ENCODE peak calls at places on chromosomes 13 and 19, in five cellular contexts. S is coronary artery, L is cardiac fibroblast, M is astrocyte of the spinal cord, Z is adrenal gland. U is an unnamed sample.
A peak's percentile ranks its signal among the peaks of the same experiment; 100 is the strongest.

GRCh38 chr13:44303681-44304432 is 69.8 kb upstream of the SERP2 start:
- DNase-seq in S (peak; percentile 87), L (no peak), M (no peak), Z (peak; percentile 36), U (no peak)

GRCh38 chr19:29651622-29652394 is 13.5 kb upstream of the PLEKHF1 start:
- DNase-seq in S (no peak), L (no peak), M (no peak), Z (no peak), U (no peak)

GRCh38 chr19:19185853-19186728 is 5.9 kb downstream of the BORCS8 start:
- DNase-seq in S (no peak), L (peak; percentile 59), M (no peak), Z (peak; percentile 40), U (no peak)

GRCh38 chr19:31372245-31372781 is 23.1 kb upstream of the TSHZ3 start:
- DNase-seq in S (no peak), L (no peak), M (no peak), Z (no peak), U (no peak)

GRCh38 chr19:48421548-48421947 is 24.2 kb upstream of the GRWD1 start:
- DNase-seq in S (no peak), L (no peak), M (no peak), Z (no peak), U (no peak)

GRCh38 chr19:6250024-6250605 is 29.7 kb downstream of the MLLT1 start:
- DNase-seq in S (no peak), L (peak; percentile 43), M (peak; percentile 77), Z (no peak), U (no peak)

GRCh38 chr19:5343848-5344247 is 3.2 kb upstream of the PTPRS start:
- DNase-seq in S (no peak), L (peak; percentile 40), M (peak; percentile 26), Z (no peak), U (no peak)

GRCh38 chr13:113291129-113291528 is 5.9 kb upstream of the LAMP1 start:
- DNase-seq in S (no peak), L (no peak), M (no peak), Z (no peak), U (no peak)

GRCh38 chr13:48636550-48636949 is 17.2 kb upstream of the CYSLTR2 start:
- DNase-seq in S (no peak), L (peak; percentile 88), M (peak; percentile 70), Z (no peak), U (no peak)

GRCh38 chr13:106570354-106570822 is 2.5 kb upstream of the ARGLU1 start:
- DNase-seq in S (peak; percentile 74), L (peak; percentile 78), M (no peak), Z (peak; percentile 92), U (no peak)

GRCh38 chr19:40598121-40598917 is 2.9 kb upstream of the LTBP4 start:
- DNase-seq in S (peak; percentile 92), L (peak; percentile 87), M (peak; percentile 90), Z (peak; percentile 83), U (no peak)

GRCh38 chr13:79456656-79457365 is 24.1 kb upstream of the NDFIP2 start:
- DNase-seq in S (no peak), L (no peak), M (no peak), Z (no peak), U (no peak)

GRCh38 chr19:37779139-37780035 is at the start of gene ZNF573:
- DNase-seq in S (peak; percentile 87), L (peak; percentile 93), M (peak; percentile 90), Z (peak; percentile 87), U (no peak)
- TF ChIP-seq CTCF in S (no peak), L (peak; percentile 32), M (peak; percentile 32), Z (peak; percentile 43), U (peak; percentile 50)

DNA sequence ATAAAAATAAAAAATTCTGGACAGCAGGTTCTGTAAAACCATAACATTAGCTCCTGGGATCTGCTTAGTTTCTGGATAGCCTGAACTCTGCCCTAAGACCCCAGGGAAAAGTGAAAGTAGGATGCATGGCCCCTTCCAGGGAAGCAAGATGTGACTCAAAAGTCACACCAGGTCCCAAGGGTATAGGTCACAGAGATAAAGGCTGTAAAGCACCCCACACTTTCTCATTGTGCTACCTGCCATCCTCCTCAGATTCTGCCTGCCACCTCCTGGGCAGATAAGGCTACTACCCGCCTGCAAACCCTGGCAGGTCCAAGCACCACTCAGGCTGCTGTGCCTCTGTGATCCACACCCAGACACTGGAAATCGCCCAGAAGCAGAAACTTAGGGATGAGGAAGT is 20.6 kb downstream of the FFAR2 start:
- DNase-seq in S (no peak), L (peak; percentile 38), M (no peak), Z (peak; percentile 61), U (no peak)
- TF ChIP-seq CTCF in S (no peak), L (peak; percentile 64), M (peak; percentile 16), Z (peak; percentile 81), U (peak; percentile 61)

DNA sequence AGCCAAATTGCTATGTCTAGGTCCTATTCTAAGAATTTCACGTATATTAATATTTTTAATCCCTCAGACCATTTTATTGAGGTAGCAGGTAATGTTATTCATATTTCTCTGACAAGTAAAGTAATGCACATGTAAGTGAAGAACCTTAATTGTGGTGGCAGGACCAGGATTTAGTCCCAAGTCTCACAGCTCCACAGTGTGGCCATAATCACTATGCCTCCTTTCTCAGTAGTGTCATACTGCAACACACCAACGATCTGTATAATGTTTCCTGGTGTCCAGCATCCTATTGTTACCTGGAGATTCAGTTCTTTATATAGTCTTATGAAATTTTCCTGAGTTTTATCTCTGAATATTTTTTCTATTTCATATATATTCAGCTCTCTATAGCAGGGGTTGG is 340.3 kb downstream of the OLFM4 start:
- DNase-seq in S (no peak), L (no peak), M (no peak), Z (no peak), U (no peak)
- TF ChIP-seq CTCF in S (no peak), L (no peak), M (no peak), Z (no peak), U (no peak)

GRCh38 chr19:1219786-1220451 is 14.3 kb downstream of the STK11 start:
- DNase-seq in S (no peak), L (no peak), M (no peak), Z (no peak), U (no peak)

GRCh38 chr19:1218751-1219567 is 13.4 kb downstream of the STK11 start:
- DNase-seq in S (no peak), L (no peak), M (no peak), Z (no peak), U (no peak)

GRCh38 chr19:1221904-1222255 is 15.9 kb downstream of the CBARP start:
- DNase-seq in S (no peak), L (no peak), M (no peak), Z (no peak), U (no peak)

GRCh38 chr19:1221141-1221903 is 15.7 kb downstream of the STK11 start:
- DNase-seq in S (peak; percentile 87), L (peak; percentile 58), M (peak; percentile 50), Z (peak; percentile 87), U (no peak)

GRCh38 chr19:1220452-1221037 is 15.0 kb downstream of the STK11 start:
- DNase-seq in S (no peak), L (no peak), M (no peak), Z (no peak), U (no peak)
- TF ChIP-seq CTCF in S (no peak), L (peak; percentile 4), M (peak; percentile 20), Z (no peak), U (no peak)

GRCh38 chr19:3440082-3440481 is 40.2 kb downstream of the SMIM24 start:
- DNase-seq in S (no peak), L (peak; percentile 43), M (no peak), Z (peak; percentile 42), U (no peak)
- TF ChIP-seq CTCF in S (no peak), L (peak; percentile 62), M (peak; percentile 47), Z (peak; percentile 48), U (peak; percentile 67)

DNA sequence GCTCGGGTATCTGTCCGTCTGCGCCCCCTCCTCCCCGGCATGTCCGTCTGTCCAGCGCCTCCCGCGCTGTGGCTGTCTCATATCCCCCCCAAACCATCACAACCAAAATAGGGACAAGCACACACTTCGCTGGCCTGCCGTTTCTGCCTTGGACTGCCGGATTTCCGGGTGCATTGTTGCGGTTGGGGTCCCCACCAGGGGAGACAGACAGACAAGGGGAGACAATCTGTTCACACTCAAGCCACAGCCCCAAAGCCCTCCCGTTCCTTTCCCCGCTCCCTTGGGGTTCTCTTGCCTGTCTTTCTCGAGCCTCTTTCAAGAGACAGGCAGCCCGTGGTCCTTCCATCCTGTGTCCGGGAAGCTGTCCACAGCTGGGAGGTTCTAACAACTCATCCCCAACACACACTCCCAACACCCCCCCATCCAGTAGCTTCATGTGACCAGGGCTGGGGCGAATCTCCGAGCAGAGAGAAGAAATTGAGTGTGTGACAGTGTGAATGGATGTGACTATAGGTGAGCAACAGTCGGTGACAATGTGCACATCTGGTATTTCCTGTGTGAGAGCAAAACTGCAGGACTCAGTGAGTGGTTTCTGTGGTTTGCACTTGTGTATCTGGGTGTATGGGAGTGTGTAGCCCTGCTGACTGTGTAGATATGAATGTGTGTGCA is 16.5 kb upstream of the FOSB start:
- DNase-seq in S (peak; percentile 83), L (peak; percentile 76), M (peak; percentile 74), Z (no peak), U (no peak)
- TF ChIP-seq CTCF in S (no peak), L (no peak), M (no peak), Z (no peak), U (no peak)

GRCh38 chr19:34555447-34555846 is 73.9 kb downstream of the WTIP start:
- DNase-seq in S (no peak), L (peak; percentile 31), M (no peak), Z (no peak), U (no peak)
- TF ChIP-seq CTCF in S (no peak), L (peak; percentile 48), M (peak; percentile 25), Z (no peak), U (peak; percentile 23)

GRCh38 chr19:43759515-43759914 is 4.8 kb upstream of the SMG9 start:
- DNase-seq in S (no peak), L (peak; percentile 90), M (peak; percentile 80), Z (peak; percentile 64), U (no peak)
- TF ChIP-seq CTCF in S (no peak), L (peak; percentile 77), M (peak; percentile 70), Z (peak; percentile 56), U (peak; percentile 77)

GRCh38 chr19:55311397-55311796 is 13.7 kb downstream of the TMEM150B start:
- DNase-seq in S (no peak), L (no peak), M (no peak), Z (no peak), U (no peak)
- TF ChIP-seq CTCF in S (no peak), L (no peak), M (no peak), Z (no peak), U (no peak)